ENCODE peak calls at places on chromosomes 4 and X, in five cellular contexts. L is lower leg skin, A is astrocyte of the spinal cord, I is fibroblast of mammary gland, O is ascending aorta. S is an unnamed sample.

GRCh38 chr4:3010577-3010976 is 47.2 kb downstream of the GRK4 start:
- DNase-seq in L (no peak), A (no peak), I (peak), O (no peak), S (no peak)

GRCh38 chr4:90190510-90190909 is 63.3 kb downstream of the CCSER1 start:
- DNase-seq in L (no peak), A (no peak), I (no peak), O (no peak), S (no peak)

GRCh38 chrX:136468391-136469103 is 19.2 kb upstream of the BRS3 start:
- DNase-seq in L (no peak), A (no peak), I (no peak), O (no peak), S (no peak)

GRCh38 chrX:109841869-109842579 is 109.0 kb upstream of the ACSL4 start:
- DNase-seq in L (no peak), A (peak), I (peak), O (no peak), S (no peak)

GRCh38 chr4:172962564-172963353 is 205.9 kb upstream of the GALNT7 start:
- DNase-seq in L (no peak), A (peak), I (peak), O (no peak), S (peak)

GRCh38 chr4:37934096-37934495 is 26.1 kb upstream of the PTTG2 start:
- DNase-seq in L (no peak), A (no peak), I (no peak), O (no peak), S (no peak)

GRCh38 chr4:1978226-1978625 is 30.5 kb downstream of the NELFA start:
- DNase-seq in L (peak), A (no peak), I (no peak), O (no peak), S (no peak)

GRCh38 chr4:73676881-73677323 is 56.7 kb upstream of the RASSF6 start:
- DNase-seq in L (no peak), A (peak), I (peak), O (no peak), S (no peak)

GRCh38 chr4:119029847-119030535 is 105.6 kb upstream of the MYOZ2 start:
- DNase-seq in L (no peak), A (no peak), I (no peak), O (no peak), S (no peak)

GRCh38 chr4:165312506-165312905 is 15.0 kb upstream of the MSMO1 start:
- DNase-seq in L (no peak), A (peak), I (peak), O (no peak), S (no peak)

GRCh38 chr4:38411092-38411491 is 252.9 kb upstream of the KLF3 start:
- DNase-seq in L (no peak), A (no peak), I (no peak), O (no peak), S (no peak)

GRCh38 chr4:108849611-108850406 is 87.0 kb upstream of the ETNPPL start:
- DNase-seq in L (no peak), A (peak), I (peak), O (no peak), S (no peak)

GRCh38 chr4:3232871-3233271 is 16.1 kb upstream of the MSANTD1 start:
- DNase-seq in L (no peak), A (no peak), I (no peak), O (no peak), S (no peak)

GRCh38 chr4:156705291-156705690 is 266.3 kb downstream of the PDGFC start:
- DNase-seq in L (no peak), A (peak), I (peak), O (no peak), S (no peak)

GRCh38 chr4:140807491-140808257 is 51.5 kb upstream of the TBC1D9 start:
- DNase-seq in L (no peak), A (peak), I (no peak), O (no peak), S (no peak)

GRCh38 chrX:150364347-150365050 is 1.4 kb downstream of the MAMLD1 start:
- DNase-seq in L (no peak), A (peak), I (no peak), O (no peak), S (no peak)

GRCh38 chr4:28267166-28267565 is 1406.5 kb downstream of the STIM2 start:
- DNase-seq in L (no peak), A (no peak), I (no peak), O (no peak), S (no peak)

GRCh38 chr4:165289429-165289785 is 38.1 kb upstream of the MSMO1 start:
- DNase-seq in L (no peak), A (no peak), I (no peak), O (no peak), S (no peak)

GRCh38 chrX:133980832-133981588 is 4.4 kb downstream of the GPC3 start:
- DNase-seq in L (no peak), A (no peak), I (peak), O (no peak), S (no peak)

GRCh38 chrX:34467437-34467836 is 189.6 kb downstream of the TMEM47 start:
- DNase-seq in L (no peak), A (no peak), I (no peak), O (no peak), S (no peak)

GRCh38 chrX:147912093-147912801 is 528 bp downstream of the FMR1 start:
- DNase-seq in L (peak), A (peak), I (peak), O (no peak), S (peak)

GRCh38 chr4:99483636-99484035 is 27.2 kb upstream of the C4orf17 start:
- DNase-seq in L (no peak), A (no peak), I (peak), O (no peak), S (no peak)

GRCh38 chr4:175253184-175253902 is 335.2 kb downstream of the ADAM29 start:
- DNase-seq in L (peak), A (no peak), I (peak), O (no peak), S (no peak)

DNA sequence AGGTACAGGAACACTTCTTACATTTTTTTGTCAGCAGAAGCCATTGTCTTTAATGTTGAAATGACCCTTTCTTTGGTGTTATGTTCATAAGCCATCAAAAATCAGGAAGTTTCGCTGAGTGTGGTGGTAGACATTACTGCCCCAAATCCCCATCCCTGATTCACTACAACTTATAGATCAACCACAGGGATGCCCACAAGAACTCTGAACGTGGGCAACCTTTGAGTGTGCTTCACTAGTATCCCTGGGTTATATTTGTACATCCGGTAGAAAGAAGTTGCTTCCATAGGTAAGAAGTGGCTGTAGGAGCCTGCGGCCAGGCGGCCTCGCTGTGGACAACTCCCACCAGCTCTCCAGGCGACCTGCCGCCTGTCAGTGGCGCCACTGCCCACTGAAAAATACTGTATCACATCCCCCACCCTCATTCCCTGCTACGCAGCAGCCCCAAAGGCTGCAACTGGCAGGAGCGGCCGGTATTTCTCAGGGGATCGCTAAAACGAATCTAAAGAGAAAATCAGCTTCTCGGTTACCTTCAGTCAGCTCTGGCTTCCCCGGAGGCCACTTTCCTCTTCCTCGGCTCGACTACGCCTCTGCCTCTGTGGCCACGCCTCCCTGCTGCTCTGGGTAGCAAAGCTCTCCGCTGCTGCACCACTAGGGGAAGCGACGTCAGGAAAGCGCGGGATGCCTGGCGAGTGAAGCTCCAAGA is 13.9 kb upstream of the ETDC start:
- DNase-seq in L (no peak), A (peak), I (peak), O (no peak), S (peak)
- TF ChIP-seq CTCF in L (no peak), A (peak), I (peak), O (no peak), S (no peak)

GRCh38 chrX:100410083-100410590 is at the start of gene PCDH19:
- DNase-seq in L (no peak), A (peak), I (peak), O (no peak), S (peak)
- H3K4me3 ChIP-seq in L (no peak), A (peak), I (peak), O (peak), S (peak)

DNA sequence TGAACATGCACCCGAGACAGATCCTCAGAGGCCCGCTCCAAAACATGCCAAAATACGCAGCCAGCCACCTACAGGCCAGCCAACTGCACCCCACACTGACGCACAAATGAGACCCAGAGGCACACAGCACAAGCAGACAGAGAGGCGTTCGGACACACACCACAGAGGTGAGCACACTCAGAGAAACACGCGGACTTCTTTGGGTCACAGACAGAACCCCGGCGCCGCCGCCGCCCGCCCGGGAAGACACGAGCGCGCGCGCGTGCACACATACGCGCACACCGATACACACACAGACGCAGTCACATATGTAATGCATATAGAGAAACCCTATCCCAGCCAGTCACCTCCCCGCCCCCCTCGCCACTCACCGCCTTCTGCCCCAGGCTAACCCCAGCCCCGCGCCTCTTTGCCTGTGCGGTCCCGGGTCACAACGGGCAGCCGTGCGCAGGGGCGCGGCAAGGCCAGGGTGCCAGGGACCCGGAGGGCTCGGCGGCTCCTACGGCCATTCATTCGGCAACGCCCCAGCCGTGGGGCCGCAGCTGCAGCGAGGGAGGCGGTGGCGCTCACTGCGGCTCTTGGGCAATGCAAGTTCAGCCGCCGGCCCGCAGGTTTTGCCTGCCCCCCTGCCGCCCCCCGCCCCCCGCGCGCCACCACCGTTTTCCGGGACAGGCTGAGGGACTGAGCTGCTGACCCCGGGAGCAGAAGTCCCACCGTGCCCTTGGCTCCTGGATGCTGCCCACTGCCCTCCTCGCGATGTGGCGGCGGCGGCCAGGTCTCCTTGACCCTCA is 532 bp downstream of the SEPTIN6 start:
- DNase-seq in L (peak), A (peak), I (peak), O (no peak), S (peak)
- TF ChIP-seq CTCF in L (no peak), A (no peak), I (no peak), O (no peak), S (no peak)

DNA sequence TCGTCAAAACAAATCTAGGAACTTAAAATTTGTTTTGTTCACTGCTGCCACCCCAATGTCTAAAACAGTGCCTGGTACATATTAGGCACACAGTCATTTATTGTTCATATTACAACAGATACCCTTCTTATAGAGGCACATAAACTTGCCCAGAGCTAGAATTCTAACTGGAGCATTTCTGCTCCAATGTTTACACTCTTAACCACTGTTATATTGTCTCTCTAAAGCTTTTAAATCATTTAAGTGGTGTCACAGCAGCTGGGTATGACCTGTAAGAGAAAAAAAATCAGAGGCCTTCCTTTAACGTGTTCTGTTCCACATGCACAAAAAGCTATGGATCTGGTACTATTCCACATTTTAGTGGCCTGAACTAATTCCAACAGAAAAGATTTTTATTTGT is 3.0 kb downstream of the UBE2D3 start:
- DNase-seq in L (no peak), A (no peak), I (no peak), O (no peak), S (no peak)
- H3K4me3 ChIP-seq in L (no peak), A (peak), I (peak), O (peak), S (peak)

GRCh38 chr4:6840062-6840976 is 57.8 kb downstream of the KIAA0232 start:
- DNase-seq in L (no peak), A (peak), I (peak), O (no peak), S (no peak)

GRCh38 chr4:6847134-6847533 is 62.5 kb upstream of the TBC1D14 start:
- DNase-seq in L (no peak), A (no peak), I (no peak), O (no peak), S (no peak)

GRCh38 chr4:6848717-6849305 is 60.8 kb upstream of the TBC1D14 start:
- DNase-seq in L (no peak), A (no peak), I (no peak), O (no peak), S (no peak)

GRCh38 chr4:6844986-6845385 is 62.5 kb downstream of the KIAA0232 start:
- DNase-seq in L (no peak), A (no peak), I (no peak), O (no peak), S (no peak)

DNA sequence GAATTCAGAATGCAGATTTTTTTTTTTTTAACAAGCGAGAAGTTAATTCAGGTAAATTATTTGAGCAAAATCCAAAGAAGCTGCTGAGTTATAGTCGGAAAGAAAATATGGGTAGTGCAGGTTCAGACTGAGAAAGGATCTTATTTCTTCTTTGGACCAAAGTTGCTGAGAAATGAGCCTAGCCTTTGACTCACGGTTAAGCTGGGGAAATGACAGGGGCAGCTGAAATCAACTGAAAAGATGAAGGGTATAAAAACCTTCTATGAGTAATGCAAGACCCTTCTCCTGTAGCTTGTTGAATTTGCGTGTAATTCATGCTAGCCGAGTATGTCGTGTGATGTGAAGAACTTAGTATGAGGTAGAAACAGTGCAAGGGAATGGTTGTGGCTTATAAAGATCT is 63.0 kb downstream of the KIAA0232 start:
- DNase-seq in L (no peak), A (no peak), I (no peak), O (no peak), S (no peak)
- TF ChIP-seq CTCF in L (no peak), A (no peak), I (no peak), O (no peak), S (no peak)

GRCh38 chr4:169201144-169202124 is 69.3 kb downstream of the SH3RF1 start:
- DNase-seq in L (no peak), A (peak), I (peak), O (no peak), S (no peak)
- H3K4me3 ChIP-seq in L (no peak), A (no peak), I (no peak), O (no peak), S (no peak)

GRCh38 chr4:24515698-24516097 is 68.7 kb downstream of the DHX15 start:
- DNase-seq in L (no peak), A (no peak), I (no peak), O (no peak), S (no peak)
- TF ChIP-seq CTCF in L (no peak), A (no peak), I (no peak), O (no peak), S (no peak)

GRCh38 chrX:71992711-71993110 is 82.1 kb downstream of the NHSL2 start:
- DNase-seq in L (peak), A (no peak), I (no peak), O (no peak), S (no peak)

GRCh38 chrX:71993371-71993770 is 82.7 kb downstream of the NHSL2 start:
- DNase-seq in L (peak), A (no peak), I (no peak), O (no peak), S (no peak)

GRCh38 chrX:71990518-71990917 is 79.9 kb downstream of the NHSL2 start:
- DNase-seq in L (peak), A (no peak), I (peak), O (no peak), S (no peak)

GRCh38 chrX:71991164-71991563 is 80.5 kb downstream of the NHSL2 start:
- DNase-seq in L (peak), A (no peak), I (no peak), O (no peak), S (no peak)

GRCh38 chrX:71989768-71990167 is 79.1 kb downstream of the NHSL2 start:
- DNase-seq in L (peak), A (peak), I (peak), O (no peak), S (no peak)
- H3K4me3 ChIP-seq in L (no peak), A (no peak), I (no peak), O (no peak), S (no peak)

GRCh38 chrX:131801066-131801465 is 222.0 kb upstream of the STK26 start:
- DNase-seq in L (no peak), A (no peak), I (no peak), O (no peak), S (no peak)

GRCh38 chrX:131801911-131802310 is 221.2 kb upstream of the STK26 start:
- DNase-seq in L (no peak), A (no peak), I (no peak), O (no peak), S (no peak)

GRCh38 chrX:131802836-131803626 is 220.1 kb upstream of the STK26 start:
- DNase-seq in L (peak), A (peak), I (peak), O (peak), S (peak)
- TF ChIP-seq CTCF in L (no peak), A (peak), I (peak), O (peak), S (peak)